ENCODE peak calls at places on chromosome 18, in ten cellular contexts. One of them, this sample, is unnamed.

GRCh38 chr18:61308795-61309393 is 24.3 kb upstream of the CDH20 start:
- DNase-seq in CD4-positive, alpha-beta T cell: no peak
- DNase-seq in astrocyte of the spinal cord: peak
- DNase-seq in cardiac fibroblast: no peak
- DNase-seq in hepatocyte: no peak
- DNase-seq in psoas muscle: no peak
- DNase-seq in bronchial epithelial cell: no peak
- DNase-seq in spleen: no peak
- DNase-seq in Calu3: peak
- DNase-seq in brain microvascular endothelial cell: peak
- DNase-seq in this sample: no peak

GRCh38 chr18:7417742-7418141 is 149.4 kb upstream of the PTPRM start:
- DNase-seq in CD4-positive, alpha-beta T cell: no peak
- DNase-seq in astrocyte of the spinal cord: peak
- DNase-seq in cardiac fibroblast: peak
- DNase-seq in hepatocyte: peak
- DNase-seq in psoas muscle: no peak
- DNase-seq in bronchial epithelial cell: peak
- DNase-seq in spleen: no peak
- DNase-seq in Calu3: peak
- DNase-seq in brain microvascular endothelial cell: peak
- DNase-seq in this sample: peak

GRCh38 chr18:46152436-46152807 is 48.2 kb downstream of the HAUS1 start:
- DNase-seq in CD4-positive, alpha-beta T cell: no peak
- DNase-seq in astrocyte of the spinal cord: peak
- DNase-seq in cardiac fibroblast: peak
- DNase-seq in hepatocyte: no peak
- DNase-seq in psoas muscle: peak
- DNase-seq in bronchial epithelial cell: peak
- DNase-seq in spleen: no peak
- DNase-seq in Calu3: peak
- DNase-seq in brain microvascular endothelial cell: peak
- DNase-seq in this sample: peak

GRCh38 chr18:70454705-70455322 is 166.0 kb downstream of the SOCS6 start:
- DNase-seq in CD4-positive, alpha-beta T cell: no peak
- DNase-seq in astrocyte of the spinal cord: peak
- DNase-seq in cardiac fibroblast: peak
- DNase-seq in hepatocyte: peak
- DNase-seq in psoas muscle: no peak
- DNase-seq in bronchial epithelial cell: peak
- DNase-seq in spleen: no peak
- DNase-seq in Calu3: peak
- DNase-seq in brain microvascular endothelial cell: peak
- DNase-seq in this sample: peak

GRCh38 chr18:23570912-23571504 is 15.3 kb downstream of the NPC1 start:
- DNase-seq in CD4-positive, alpha-beta T cell: no peak
- DNase-seq in astrocyte of the spinal cord: no peak
- DNase-seq in cardiac fibroblast: no peak
- DNase-seq in hepatocyte: no peak
- DNase-seq in psoas muscle: no peak
- DNase-seq in bronchial epithelial cell: no peak
- DNase-seq in spleen: no peak
- DNase-seq in Calu3: no peak
- DNase-seq in brain microvascular endothelial cell: no peak
- DNase-seq in this sample: no peak

GRCh38 chr18:43506935-43507334 is 229.6 kb upstream of the SYT4 start:
- DNase-seq in CD4-positive, alpha-beta T cell: no peak
- DNase-seq in astrocyte of the spinal cord: no peak
- DNase-seq in cardiac fibroblast: no peak
- DNase-seq in hepatocyte: no peak
- DNase-seq in psoas muscle: no peak
- DNase-seq in bronchial epithelial cell: no peak
- DNase-seq in spleen: no peak
- DNase-seq in Calu3: no peak
- DNase-seq in brain microvascular endothelial cell: no peak
- DNase-seq in this sample: no peak

GRCh38 chr18:3619746-3620145 is 169.8 kb downstream of the TGIF1 start:
- DNase-seq in CD4-positive, alpha-beta T cell: no peak
- DNase-seq in astrocyte of the spinal cord: no peak
- DNase-seq in cardiac fibroblast: no peak
- DNase-seq in hepatocyte: no peak
- DNase-seq in psoas muscle: no peak
- DNase-seq in bronchial epithelial cell: no peak
- DNase-seq in spleen: no peak
- DNase-seq in Calu3: no peak
- DNase-seq in brain microvascular endothelial cell: no peak
- DNase-seq in this sample: no peak

GRCh38 chr18:10188971-10189810 is 265.2 kb upstream of the APCDD1 start:
- DNase-seq in CD4-positive, alpha-beta T cell: no peak
- DNase-seq in astrocyte of the spinal cord: no peak
- DNase-seq in cardiac fibroblast: no peak
- DNase-seq in hepatocyte: no peak
- DNase-seq in psoas muscle: no peak
- DNase-seq in bronchial epithelial cell: no peak
- DNase-seq in spleen: no peak
- DNase-seq in Calu3: no peak
- DNase-seq in brain microvascular endothelial cell: no peak
- DNase-seq in this sample: no peak

GRCh38 chr18:70220628-70221027 is 15.1 kb upstream of the RTTN start:
- DNase-seq in CD4-positive, alpha-beta T cell: no peak
- DNase-seq in astrocyte of the spinal cord: no peak
- DNase-seq in cardiac fibroblast: no peak
- DNase-seq in hepatocyte: no peak
- DNase-seq in psoas muscle: no peak
- DNase-seq in bronchial epithelial cell: no peak
- DNase-seq in spleen: no peak
- DNase-seq in Calu3: no peak
- DNase-seq in brain microvascular endothelial cell: no peak
- DNase-seq in this sample: no peak

GRCh38 chr18:13791181-13791580 is 32.8 kb upstream of the MC5R start:
- DNase-seq in CD4-positive, alpha-beta T cell: no peak
- DNase-seq in astrocyte of the spinal cord: no peak
- DNase-seq in cardiac fibroblast: no peak
- DNase-seq in hepatocyte: no peak
- DNase-seq in psoas muscle: no peak
- DNase-seq in bronchial epithelial cell: peak
- DNase-seq in spleen: no peak
- DNase-seq in Calu3: no peak
- DNase-seq in brain microvascular endothelial cell: no peak
- DNase-seq in this sample: no peak

GRCh38 chr18:38606841-38607240 is 1041.2 kb upstream of the CELF4 start:
- DNase-seq in CD4-positive, alpha-beta T cell: no peak
- DNase-seq in astrocyte of the spinal cord: no peak
- DNase-seq in cardiac fibroblast: no peak
- DNase-seq in hepatocyte: no peak
- DNase-seq in psoas muscle: no peak
- DNase-seq in bronchial epithelial cell: no peak
- DNase-seq in spleen: no peak
- DNase-seq in Calu3: no peak
- DNase-seq in brain microvascular endothelial cell: no peak
- DNase-seq in this sample: no peak

GRCh38 chr18:59386909-59387515 is 27.9 kb upstream of the LMAN1 start:
- DNase-seq in CD4-positive, alpha-beta T cell: no peak
- DNase-seq in astrocyte of the spinal cord: no peak
- DNase-seq in cardiac fibroblast: no peak
- DNase-seq in hepatocyte: no peak
- DNase-seq in psoas muscle: no peak
- DNase-seq in bronchial epithelial cell: no peak
- DNase-seq in spleen: no peak
- DNase-seq in Calu3: no peak
- DNase-seq in brain microvascular endothelial cell: no peak
- DNase-seq in this sample: no peak

GRCh38 chr18:28204154-28204553 is 27.2 kb upstream of the CDH2 start:
- DNase-seq in CD4-positive, alpha-beta T cell: no peak
- DNase-seq in astrocyte of the spinal cord: peak
- DNase-seq in cardiac fibroblast: peak
- DNase-seq in hepatocyte: no peak
- DNase-seq in psoas muscle: no peak
- DNase-seq in bronchial epithelial cell: peak
- DNase-seq in spleen: no peak
- DNase-seq in Calu3: peak
- DNase-seq in brain microvascular endothelial cell: peak
- DNase-seq in this sample: peak

GRCh38 chr18:28198588-28198987 is 21.7 kb upstream of the CDH2 start:
- DNase-seq in CD4-positive, alpha-beta T cell: no peak
- DNase-seq in astrocyte of the spinal cord: no peak
- DNase-seq in cardiac fibroblast: no peak
- DNase-seq in hepatocyte: no peak
- DNase-seq in psoas muscle: no peak
- DNase-seq in bronchial epithelial cell: no peak
- DNase-seq in spleen: no peak
- DNase-seq in Calu3: no peak
- DNase-seq in brain microvascular endothelial cell: no peak
- DNase-seq in this sample: no peak

GRCh38 chr18:28201056-28201455 is 24.1 kb upstream of the CDH2 start:
- DNase-seq in CD4-positive, alpha-beta T cell: no peak
- DNase-seq in astrocyte of the spinal cord: no peak
- DNase-seq in cardiac fibroblast: no peak
- DNase-seq in hepatocyte: no peak
- DNase-seq in psoas muscle: no peak
- DNase-seq in bronchial epithelial cell: no peak
- DNase-seq in spleen: no peak
- DNase-seq in Calu3: no peak
- DNase-seq in brain microvascular endothelial cell: no peak
- DNase-seq in this sample: no peak
- TF ChIP-seq CTCF in CD4-positive, alpha-beta T cell: no peak
- TF ChIP-seq CTCF in astrocyte of the spinal cord: no peak
- TF ChIP-seq CTCF in cardiac fibroblast: no peak
- TF ChIP-seq CTCF in hepatocyte: no peak
- TF ChIP-seq CTCF in psoas muscle: no peak
- TF ChIP-seq CTCF in bronchial epithelial cell: no peak
- TF ChIP-seq CTCF in spleen: no peak
- TF ChIP-seq CTCF in Calu3: no peak
- TF ChIP-seq CTCF in brain microvascular endothelial cell: no peak
- TF ChIP-seq CTCF in this sample: no peak

GRCh38 chr18:71939483-71939882 is 604.7 kb downstream of the CBLN2 start:
- DNase-seq in CD4-positive, alpha-beta T cell: no peak
- DNase-seq in astrocyte of the spinal cord: no peak
- DNase-seq in cardiac fibroblast: no peak
- DNase-seq in hepatocyte: no peak
- DNase-seq in psoas muscle: no peak
- DNase-seq in bronchial epithelial cell: no peak
- DNase-seq in spleen: no peak
- DNase-seq in Calu3: no peak
- DNase-seq in brain microvascular endothelial cell: no peak
- DNase-seq in this sample: no peak

GRCh38 chr18:71942433-71942832 is 601.7 kb downstream of the CBLN2 start:
- DNase-seq in CD4-positive, alpha-beta T cell: no peak
- DNase-seq in astrocyte of the spinal cord: no peak
- DNase-seq in cardiac fibroblast: no peak
- DNase-seq in hepatocyte: no peak
- DNase-seq in psoas muscle: no peak
- DNase-seq in bronchial epithelial cell: no peak
- DNase-seq in spleen: no peak
- DNase-seq in Calu3: no peak
- DNase-seq in brain microvascular endothelial cell: no peak
- DNase-seq in this sample: no peak
- TF ChIP-seq CTCF in CD4-positive, alpha-beta T cell: no peak
- TF ChIP-seq CTCF in astrocyte of the spinal cord: no peak
- TF ChIP-seq CTCF in cardiac fibroblast: no peak
- TF ChIP-seq CTCF in hepatocyte: no peak
- TF ChIP-seq CTCF in psoas muscle: no peak
- TF ChIP-seq CTCF in bronchial epithelial cell: no peak
- TF ChIP-seq CTCF in spleen: no peak
- TF ChIP-seq CTCF in Calu3: no peak
- TF ChIP-seq CTCF in brain microvascular endothelial cell: no peak
- TF ChIP-seq CTCF in this sample: no peak

GRCh38 chr18:44834867-44835469 is 154.3 kb downstream of the SETBP1 start:
- DNase-seq in CD4-positive, alpha-beta T cell: no peak
- DNase-seq in astrocyte of the spinal cord: no peak
- DNase-seq in cardiac fibroblast: no peak
- DNase-seq in hepatocyte: no peak
- DNase-seq in psoas muscle: no peak
- DNase-seq in bronchial epithelial cell: no peak
- DNase-seq in spleen: no peak
- DNase-seq in Calu3: no peak
- DNase-seq in brain microvascular endothelial cell: no peak
- DNase-seq in this sample: no peak
- TF ChIP-seq CTCF in CD4-positive, alpha-beta T cell: no peak
- TF ChIP-seq CTCF in astrocyte of the spinal cord: no peak
- TF ChIP-seq CTCF in cardiac fibroblast: no peak
- TF ChIP-seq CTCF in hepatocyte: no peak
- TF ChIP-seq CTCF in psoas muscle: no peak
- TF ChIP-seq CTCF in bronchial epithelial cell: no peak
- TF ChIP-seq CTCF in spleen: no peak
- TF ChIP-seq CTCF in Calu3: no peak
- TF ChIP-seq CTCF in brain microvascular endothelial cell: no peak
- TF ChIP-seq CTCF in this sample: no peak

GRCh38 chr18:35130236-35130635 is 89.0 kb downstream of the MAPRE2 start:
- DNase-seq in CD4-positive, alpha-beta T cell: no peak
- DNase-seq in astrocyte of the spinal cord: no peak
- DNase-seq in cardiac fibroblast: no peak
- DNase-seq in hepatocyte: no peak
- DNase-seq in psoas muscle: no peak
- DNase-seq in bronchial epithelial cell: no peak
- DNase-seq in spleen: no peak
- DNase-seq in Calu3: no peak
- DNase-seq in brain microvascular endothelial cell: no peak
- DNase-seq in this sample: no peak

GRCh38 chr18:35131387-35132283 is 90.4 kb downstream of the MAPRE2 start:
- DNase-seq in CD4-positive, alpha-beta T cell: no peak
- DNase-seq in astrocyte of the spinal cord: peak
- DNase-seq in cardiac fibroblast: peak
- DNase-seq in hepatocyte: no peak
- DNase-seq in psoas muscle: no peak
- DNase-seq in bronchial epithelial cell: no peak
- DNase-seq in spleen: no peak
- DNase-seq in Calu3: no peak
- DNase-seq in brain microvascular endothelial cell: no peak
- DNase-seq in this sample: no peak

GRCh38 chr18:35123811-35124210 is 82.6 kb downstream of the MAPRE2 start:
- DNase-seq in CD4-positive, alpha-beta T cell: no peak
- DNase-seq in astrocyte of the spinal cord: no peak
- DNase-seq in cardiac fibroblast: no peak
- DNase-seq in hepatocyte: no peak
- DNase-seq in psoas muscle: no peak
- DNase-seq in bronchial epithelial cell: no peak
- DNase-seq in spleen: no peak
- DNase-seq in Calu3: no peak
- DNase-seq in brain microvascular endothelial cell: no peak
- DNase-seq in this sample: no peak

GRCh38 chr18:35128675-35129074 is 87.5 kb downstream of the MAPRE2 start:
- DNase-seq in CD4-positive, alpha-beta T cell: no peak
- DNase-seq in astrocyte of the spinal cord: no peak
- DNase-seq in cardiac fibroblast: no peak
- DNase-seq in hepatocyte: no peak
- DNase-seq in psoas muscle: no peak
- DNase-seq in bronchial epithelial cell: no peak
- DNase-seq in spleen: no peak
- DNase-seq in Calu3: no peak
- DNase-seq in brain microvascular endothelial cell: no peak
- DNase-seq in this sample: no peak

DNA sequence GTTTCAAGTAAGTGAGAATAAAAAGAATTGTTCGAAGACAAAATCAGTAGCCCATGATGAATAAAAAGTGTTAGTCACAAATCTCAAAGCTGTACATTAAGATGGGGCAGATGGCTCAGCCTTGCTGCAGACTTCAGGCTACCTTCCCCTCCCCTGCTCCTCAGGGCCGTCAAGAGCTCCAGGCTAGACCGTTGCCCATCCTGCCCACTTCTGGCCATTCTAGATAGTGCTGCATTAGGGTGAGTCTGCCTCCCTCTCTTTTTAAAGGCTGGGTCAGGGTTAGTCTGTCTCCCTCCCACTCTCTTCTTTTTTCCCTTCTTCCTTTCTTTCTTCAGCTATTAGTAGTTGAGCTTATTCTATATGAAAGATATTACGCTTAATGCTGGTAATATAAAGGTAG is 86.0 kb downstream of the MAPRE2 start:
- DNase-seq in CD4-positive, alpha-beta T cell: no peak
- DNase-seq in astrocyte of the spinal cord: no peak
- DNase-seq in cardiac fibroblast: peak
- DNase-seq in hepatocyte: no peak
- DNase-seq in psoas muscle: no peak
- DNase-seq in bronchial epithelial cell: no peak
- DNase-seq in spleen: no peak
- DNase-seq in Calu3: peak
- DNase-seq in brain microvascular endothelial cell: peak
- DNase-seq in this sample: peak
- TF ChIP-seq CTCF in CD4-positive, alpha-beta T cell: no peak
- TF ChIP-seq CTCF in astrocyte of the spinal cord: peak
- TF ChIP-seq CTCF in cardiac fibroblast: peak
- TF ChIP-seq CTCF in hepatocyte: no peak
- TF ChIP-seq CTCF in psoas muscle: no peak
- TF ChIP-seq CTCF in bronchial epithelial cell: peak
- TF ChIP-seq CTCF in spleen: no peak
- TF ChIP-seq CTCF in Calu3: no peak
- TF ChIP-seq CTCF in brain microvascular endothelial cell: peak
- TF ChIP-seq CTCF in this sample: peak

This sample was measured in HFFc6.